ENCODE peak calls at places on chromosomes 2 and 18, in five cellular contexts. H is GM23338, G is K562, L is A549, C is GM12878. T is an unnamed sample.

GRCh38 chr2:83587309-83587708 is 871.8 kb downstream of the SUCLG1 start:
- DNase-seq in G (no peak), C (no peak), H (no peak), L (peak), T (no peak)

GRCh38 chr18:77067315-77068061 is 65.1 kb downstream of the MBP start:
- DNase-seq in H (no peak), L (peak), C (peak), G (no peak), T (peak)

GRCh38 chr2:136131961-136132839 is 14.3 kb upstream of the CXCR4 start:
- DNase-seq in G (no peak), H (no peak), C (peak), L (no peak), T (no peak)

GRCh38 chr2:218536804-218537494 is 31.2 kb downstream of the USP37 start:
- DNase-seq in G (no peak), L (no peak), C (no peak), H (no peak), T (no peak)

GRCh38 chr18:69617888-69618287 is 217.2 kb downstream of the DOK6 start:
- DNase-seq in L (no peak), H (no peak), G (no peak), C (no peak), T (no peak)

GRCh38 chr2:63767307-63767706 is 74.4 kb upstream of the UGP2 start:
- DNase-seq in G (no peak), C (no peak), H (no peak), L (no peak), T (no peak)

GRCh38 chr18:24076950-24077349 is 61.9 kb upstream of the CABYR start:
- DNase-seq in C (no peak), G (no peak), L (no peak), H (no peak), T (no peak)

GRCh38 chr18:39596891-39597290 is 2031.3 kb upstream of the CELF4 start:
- DNase-seq in L (no peak), C (no peak), H (no peak), G (no peak), T (no peak)

GRCh38 chr2:75256485-75256884 is 57.2 kb upstream of the TACR1 start:
- DNase-seq in L (no peak), G (no peak), H (no peak), C (no peak), T (no peak)

GRCh38 chr2:237500681-237501424 is 13.8 kb downstream of the MLPH start:
- DNase-seq in H (no peak), G (no peak), C (no peak), L (peak), T (no peak)

GRCh38 chr2:128302744-128303067 is 16.0 kb downstream of the HS6ST1 start:
- DNase-seq in G (no peak), L (no peak), C (no peak), H (no peak), T (no peak)

GRCh38 chr2:100238471-100238870 is 83.8 kb downstream of the LONRF2 start:
- DNase-seq in G (no peak), H (no peak), L (no peak), C (no peak), T (no peak)

GRCh38 chr2:31886700-31887099 is 124.1 kb downstream of the MEMO1 start:
- DNase-seq in H (peak), G (no peak), C (no peak), L (peak), T (peak)

GRCh38 chr2:69774984-69775982 is 33.3 kb downstream of the ANXA4 start:
- DNase-seq in L (no peak), H (no peak), C (no peak), G (no peak), T (no peak)

GRCh38 chr18:4605222-4605621 is 150.1 kb upstream of the DLGAP1 start:
- DNase-seq in H (no peak), G (no peak), C (no peak), L (no peak), T (no peak)

GRCh38 chr2:156537147-156537546 is 101.0 kb downstream of the GPD2 start:
- DNase-seq in L (no peak), G (no peak), H (no peak), C (no peak), T (no peak)

GRCh38 chr2:150404147-150404546 is 83.3 kb downstream of the RND3 start:
- DNase-seq in L (no peak), C (no peak), H (no peak), G (no peak), T (no peak)

GRCh38 chr2:109120166-109120565 is 8.8 kb upstream of the SH3RF3 start:
- DNase-seq in H (no peak), G (no peak), L (no peak), C (no peak), T (no peak)

GRCh38 chr2:84559838-84560237 is 43.5 kb downstream of the DNAH6 start:
- DNase-seq in H (no peak), L (no peak), C (no peak), G (no peak), T (no peak)

GRCh38 chr18:66048404-66048803 is 297.6 kb downstream of the CDH7 start:
- DNase-seq in G (no peak), L (no peak), C (no peak), H (no peak), T (no peak)

GRCh38 chr18:11488175-11488574 is 121.2 kb upstream of the SLC35G4 start:
- DNase-seq in L (no peak), H (no peak), G (no peak), C (no peak), T (no peak)

GRCh38 chr2:224084266-224084892 is 45.3 kb upstream of the SERPINE2 start:
- DNase-seq in C (no peak), L (peak), H (no peak), G (peak), T (no peak)

GRCh38 chr2:156430978-156431358 is 5.2 kb upstream of the GPD2 start:
- DNase-seq in G (peak), L (peak), C (peak), H (peak), T (no peak)

GRCh38 chr2:153431114-153431513 is 47.4 kb downstream of the RPRM start:
- DNase-seq in L (no peak), H (no peak), G (no peak), C (no peak), T (no peak)

GRCh38 chr2:238955648-238956531 is 108.0 kb downstream of the TWIST2 start:
- DNase-seq in H (no peak), L (no peak), G (no peak), C (no peak), T (no peak)

GRCh38 chr18:12271376-12272235 is 17.4 kb downstream of the CIDEA start:
- DNase-seq in C (peak), G (peak), L (peak), H (peak), T (peak)

GRCh38 chr18:65326831-65327230 is 424.0 kb upstream of the CDH7 start:
- DNase-seq in C (no peak), G (no peak), H (no peak), L (no peak), T (no peak)

GRCh38 chr2:49702740-49703139 is 548.4 kb upstream of the FSHR start:
- DNase-seq in H (no peak), C (no peak), L (peak), G (no peak), T (peak)

GRCh38 chr2:88187927-88188326 is 17.8 kb downstream of the THNSL2 start:
- DNase-seq in L (peak), C (no peak), H (peak), G (peak), T (peak)

GRCh38 chr2:182330451-182331325 is 96.1 kb downstream of the PDE1A start:
- DNase-seq in C (no peak), G (no peak), L (no peak), H (no peak), T (no peak)

GRCh38 chr2:45681675-45682074 is 30.2 kb downstream of the PRKCE start:
- DNase-seq in L (peak), C (no peak), H (no peak), G (no peak), T (peak)

GRCh38 chr18:48300463-48300961 is 108.7 kb downstream of the ZBTB7C start:
- DNase-seq in H (peak), G (peak), C (no peak), L (peak), T (no peak)

GRCh38 chr2:199581504-199581903 is 123.8 kb upstream of the SATB2 start:
- DNase-seq in L (no peak), C (no peak), G (no peak), H (no peak), T (no peak)

GRCh38 chr2:155209696-155210449 is 511.4 kb downstream of the KCNJ3 start:
- DNase-seq in L (no peak), G (no peak), C (no peak), H (no peak), T (no peak)

GRCh38 chr2:71712179-71712818 is 258.9 kb downstream of the DYSF start:
- DNase-seq in H (no peak), C (no peak), G (no peak), L (no peak), T (no peak)
- TF ChIP-seq JUNB in H (no peak), C (no peak), G (no peak), L (no peak), T (no peak)

DNA sequence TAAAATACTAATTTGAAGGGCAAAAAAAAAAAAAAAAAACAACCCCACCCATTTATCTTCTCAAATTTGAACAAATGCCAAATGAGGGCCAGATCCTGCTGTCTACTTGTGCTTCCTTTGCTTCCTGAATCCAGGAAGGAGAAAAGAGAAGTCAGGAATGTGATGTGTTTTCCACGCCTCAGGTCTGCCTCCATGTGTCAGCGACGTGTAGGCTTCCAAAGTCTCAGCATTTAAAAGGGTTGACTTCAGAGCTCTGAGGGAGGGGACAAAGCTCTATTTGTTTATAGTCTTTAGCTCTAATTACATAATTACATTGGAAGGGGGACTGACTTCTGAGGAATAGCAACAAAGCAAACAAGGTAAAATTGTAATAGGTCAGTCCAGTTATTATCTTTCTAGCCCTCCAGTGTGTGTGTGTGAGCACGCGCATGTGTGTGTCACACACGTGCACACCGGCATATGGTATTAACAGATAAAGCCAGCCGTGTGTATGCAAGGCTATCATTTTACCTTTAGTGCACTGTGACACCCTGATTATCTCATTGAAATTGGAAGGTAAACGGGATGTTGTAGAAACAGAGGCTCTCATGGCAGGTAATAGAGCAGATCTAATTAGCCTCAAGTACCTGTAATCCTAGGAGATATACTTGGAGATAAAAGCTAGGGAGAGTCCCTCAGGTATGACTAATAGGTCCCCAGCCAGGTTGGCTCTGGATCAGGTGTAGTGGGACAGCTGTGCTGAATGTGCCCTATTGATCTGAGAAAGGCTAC is 911.4 kb upstream of the ZEB2 start:
- DNase-seq in C (no peak), L (peak), G (no peak), H (peak), T (peak)
- TF ChIP-seq JUNB in C (no peak), L (no peak), G (no peak), H (no peak), T (no peak)

DNA sequence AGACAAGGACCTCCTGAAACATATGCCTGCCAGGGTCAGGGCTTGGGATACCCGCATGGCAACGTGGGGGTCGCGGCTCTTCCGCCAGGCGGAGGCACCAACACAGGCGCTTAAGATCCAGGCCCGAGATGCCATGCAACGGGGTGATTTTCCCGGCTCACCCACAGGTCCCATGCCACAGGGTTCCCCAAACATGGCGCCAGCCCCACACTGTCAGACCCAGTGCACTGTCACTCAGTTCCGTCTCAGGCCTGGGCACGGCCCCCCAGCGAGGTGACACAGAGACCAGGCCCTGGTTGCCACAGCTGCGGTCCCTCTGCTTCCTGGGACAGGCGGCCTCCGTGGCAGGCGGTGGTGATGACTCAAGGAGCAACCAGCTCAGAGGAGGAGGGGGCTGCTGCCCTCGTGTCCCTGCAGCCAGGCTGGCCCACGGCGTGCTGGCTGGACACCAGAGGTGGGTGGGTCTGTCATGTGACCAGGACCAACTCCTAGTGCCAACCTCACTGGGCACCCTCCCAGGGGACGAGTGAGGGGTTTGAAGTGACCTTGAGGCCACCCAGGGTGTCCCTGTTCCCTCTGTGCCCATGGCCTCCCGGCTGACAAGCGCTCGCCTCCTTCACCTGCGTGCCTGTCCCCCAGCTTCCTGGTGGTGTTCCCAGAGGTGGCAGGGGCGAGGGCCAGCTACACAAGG is 4.9 kb downstream of the PDCD1 start:
- DNase-seq in L (no peak), C (no peak), H (no peak), G (no peak), T (no peak)
- TF ChIP-seq JUNB in L (no peak), C (no peak), H (no peak), G (no peak), T (no peak)

DNA sequence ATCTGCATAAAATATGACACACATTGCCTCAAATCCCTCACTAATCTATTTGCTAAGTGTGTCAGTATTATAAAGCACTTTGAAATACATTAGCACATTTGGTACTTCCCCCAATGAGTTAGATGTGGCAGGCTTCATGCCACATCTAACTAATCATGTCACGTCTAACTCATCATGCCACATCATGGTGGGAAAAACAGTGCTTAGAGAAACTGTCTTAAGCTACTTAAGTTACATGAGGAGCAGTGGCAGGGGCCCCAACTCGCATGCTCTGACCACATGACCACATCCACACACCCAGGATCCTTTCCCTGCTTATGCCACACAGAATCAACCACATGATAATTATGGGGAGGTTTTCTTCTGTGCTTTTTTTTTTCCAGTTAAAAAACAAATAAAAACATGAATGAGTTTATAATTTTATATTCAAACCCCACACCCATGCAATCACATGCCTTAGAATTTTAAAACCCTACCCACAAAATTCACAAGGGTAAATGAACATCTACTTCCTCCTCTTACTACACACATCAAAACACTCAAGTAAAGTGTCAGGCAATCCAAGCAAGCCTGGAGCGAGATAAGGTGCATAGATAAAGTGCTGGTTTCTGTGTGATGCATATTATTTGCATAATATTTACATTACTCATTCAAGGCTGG is 1.6 kb downstream of the ABCA12 start:
- DNase-seq in G (no peak), H (no peak), C (peak), L (no peak), T (no peak)
- TF ChIP-seq JUNB in G (no peak), H (no peak), C (peak), L (no peak), T (no peak)